ENCODE peak calls at places on chromosomes 7 and 10, in ten cellular contexts. T is GM12878, J is spleen, F is stomach, L is Panc1, B is vagina, P is transverse colon, K is endothelial cell of umbilical vein, X is breast epithelium, A is HepG2. O is an unnamed sample. For H3K36me3, the result is how much of the 10 kb centered on the place peaks cover.

GRCh38 chr10:51117053-51117660 is 42.9 kb downstream of the PRKG1 start:
- DNase-seq in X (no peak), F (no peak), B (no peak), J (no peak), T (no peak), A (no peak), P (no peak), L (no peak), K (no peak), O (no peak)

GRCh38 chr10:24912214-24912613 is 40.2 kb downstream of the PRTFDC1 start:
- DNase-seq in T (no peak), P (no peak), B (no peak), J (no peak), L (no peak), A (no peak), K (peak), X (no peak), F (no peak), O (no peak)

GRCh38 chr10:113987156-113987555 is 56.5 kb upstream of the ADRB1 start:
- DNase-seq in K (no peak), L (no peak), J (no peak), A (no peak), P (no peak), X (no peak), T (no peak), F (no peak), B (no peak), O (no peak)

GRCh38 chr10:76429331-76429625 is 997.9 kb downstream of the LRMDA start:
- DNase-seq in L (no peak), P (no peak), F (no peak), X (no peak), T (no peak), A (no peak), K (no peak), J (no peak), B (no peak), O (no peak)

GRCh38 chr10:124497196-124497990 is 35.8 kb downstream of the LHPP start:
- DNase-seq in A (no peak), J (no peak), K (no peak), B (no peak), L (no peak), T (no peak), F (no peak), P (no peak), X (no peak), O (no peak)

GRCh38 chr7:32943654-32944030 is 13.6 kb upstream of the FKBP9 start:
- DNase-seq in L (no peak), K (no peak), X (no peak), J (no peak), P (no peak), T (no peak), B (no peak), F (no peak), A (no peak), O (no peak)

GRCh38 chr10:74994714-74995308 is 116.6 kb upstream of the SAMD8 start:
- DNase-seq in B (no peak), T (no peak), L (no peak), X (no peak), K (no peak), P (no peak), F (no peak), J (no peak), A (no peak), O (no peak)

GRCh38 chr10:50600831-50601466 is 22.8 kb downstream of the SGMS1 start:
- DNase-seq in J (no peak), L (no peak), B (no peak), P (no peak), K (no peak), X (no peak), F (no peak), A (no peak), T (no peak), O (no peak)

GRCh38 chr7:7773334-7774308 is 55.2 kb upstream of the RPA3 start:
- DNase-seq in J (no peak), L (no peak), X (no peak), F (no peak), A (no peak), B (no peak), P (no peak), T (peak), K (no peak), O (no peak)

GRCh38 chr10:79137826-79138225 is 69.1 kb downstream of the ZMIZ1 start:
- DNase-seq in P (peak), B (no peak), A (no peak), J (peak), T (peak), F (no peak), X (no peak), L (no peak), K (no peak), O (no peak)

GRCh38 chr10:24884316-24884715 is 68.1 kb downstream of the PRTFDC1 start:
- DNase-seq in X (no peak), P (no peak), T (no peak), A (no peak), K (no peak), L (no peak), J (no peak), F (no peak), B (no peak), O (no peak)

GRCh38 chr10:126561499-126562208 is 108.8 kb downstream of the C10orf90 start:
- DNase-seq in B (no peak), J (no peak), X (no peak), L (no peak), K (no peak), F (no peak), P (no peak), A (no peak), T (no peak), O (peak)

GRCh38 chr10:114623661-114624294 is 34.3 kb downstream of the ABLIM1 start:
- DNase-seq in K (peak), J (no peak), P (no peak), L (no peak), F (no peak), X (peak), B (no peak), A (peak), T (no peak), O (no peak)

GRCh38 chr10:13649844-13650520 is 63.2 kb downstream of the PRPF18 start:
- DNase-seq in P (no peak), L (no peak), X (no peak), T (no peak), B (no peak), F (no peak), A (no peak), J (no peak), K (no peak), O (no peak)

GRCh38 chr10:77669892-77670291 is 32.3 kb upstream of the KCNMA1 start:
- DNase-seq in F (no peak), P (no peak), J (no peak), X (no peak), A (no peak), B (no peak), T (no peak), K (no peak), L (no peak), O (no peak)

GRCh38 chr7:17005277-17005676 is 123.5 kb upstream of the AGR3 start:
- DNase-seq in F (no peak), B (no peak), T (no peak), J (no peak), L (no peak), P (no peak), K (peak), X (no peak), A (no peak), O (no peak)

GRCh38 chr7:116949941-116950801 is 3.1 kb upstream of the ST7 start:
- DNase-seq in J (no peak), K (no peak), X (no peak), A (no peak), L (no peak), F (no peak), P (no peak), T (no peak), B (no peak), O (no peak)

GRCh38 chr7:48084727-48085432 is 4.2 kb upstream of the UPP1 start:
- DNase-seq in A (peak), P (peak), J (peak), F (peak), B (peak), X (peak), T (peak), L (peak), K (peak), O (no peak)

GRCh38 chr10:103551619-103552602 is 58.4 kb downstream of the NEURL1 start:
- DNase-seq in X (no peak), F (no peak), T (no peak), A (no peak), B (no peak), P (no peak), K (no peak), J (peak), L (no peak), O (no peak)

GRCh38 chr10:73828166-73828565 is 16.8 kb upstream of the NDST2 start:
- DNase-seq in P (no peak), F (no peak), L (no peak), J (no peak), X (no peak), A (no peak), K (no peak), B (no peak), T (no peak), O (no peak)

GRCh38 chr10:69994262-69994661 is 58.4 kb upstream of the MACROH2A2 start:
- DNase-seq in A (peak), B (no peak), L (no peak), P (peak), K (peak), J (no peak), T (no peak), F (no peak), X (no peak), O (no peak)

GRCh38 chr10:94630017-94630688 is 53.4 kb upstream of the CYP2C18 start:
- DNase-seq in A (peak), T (no peak), B (no peak), J (no peak), P (no peak), F (no peak), K (peak), X (no peak), L (peak), O (no peak)

GRCh38 chr7:105461518-105461917 is 60.6 kb downstream of the PUS7 start:
- DNase-seq in J (no peak), L (no peak), T (no peak), X (no peak), K (no peak), B (no peak), P (no peak), F (no peak), A (peak), O (no peak)

GRCh38 chr7:108818742-108819141 is 249.1 kb downstream of the DNAJB9 start:
- DNase-seq in B (no peak), L (no peak), K (no peak), T (no peak), X (no peak), J (no peak), F (no peak), P (no peak), A (no peak), O (no peak)

GRCh38 chr7:20698469-20698868 is 83.0 kb downstream of the ABCB5 start:
- DNase-seq in J (no peak), T (no peak), A (no peak), F (no peak), K (no peak), X (no peak), L (no peak), P (no peak), B (no peak), O (no peak)

GRCh38 chr10:3712707-3713106 is 72.3 kb downstream of the KLF6 start:
- DNase-seq in T (no peak), X (no peak), F (no peak), J (no peak), B (no peak), K (no peak), A (no peak), L (no peak), P (no peak), O (no peak)

GRCh38 chr10:3709456-3709855 is 75.6 kb downstream of the KLF6 start:
- DNase-seq in T (no peak), F (no peak), J (no peak), X (no peak), B (no peak), K (no peak), P (no peak), L (no peak), A (no peak), O (no peak)

GRCh38 chr10:3711918-3712317 is 73.1 kb downstream of the KLF6 start:
- DNase-seq in F (no peak), K (no peak), P (no peak), J (no peak), X (no peak), B (no peak), A (no peak), L (no peak), T (no peak), O (no peak)

GRCh38 chr10:3710764-3711163 is 74.2 kb downstream of the KLF6 start:
- DNase-seq in T (no peak), K (no peak), J (no peak), F (no peak), L (no peak), A (no peak), B (no peak), P (no peak), X (no peak), O (peak)

DNA sequence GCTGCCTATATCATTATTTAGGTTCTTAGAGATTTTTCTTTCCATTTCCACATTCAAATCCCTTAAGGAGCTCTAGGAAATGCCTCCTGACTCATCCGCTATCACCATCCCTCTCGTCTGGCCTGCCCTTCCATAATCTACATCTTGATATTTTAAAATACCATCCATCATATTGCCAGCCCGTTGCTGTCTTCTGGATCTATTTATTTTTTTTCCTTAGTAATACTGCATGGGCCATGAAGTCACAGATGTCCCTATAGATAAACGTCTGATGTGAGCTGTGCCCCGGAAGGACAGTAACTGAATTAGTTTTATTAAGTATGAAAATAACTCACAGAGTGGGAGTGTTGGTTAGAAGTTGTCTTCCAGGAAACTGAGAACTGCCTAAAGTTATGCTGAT is 76.2 kb downstream of the KLF6 start:
- DNase-seq in B (no peak), J (no peak), L (no peak), A (no peak), K (no peak), F (no peak), P (no peak), T (no peak), X (no peak), O (no peak)
- H3K36me3 ChIP-seq in B (under half), J (under half), L (under half), A (under half), K (under half), F (under half), P (under half), T (under half), X (under half), O (under half)

GRCh38 chr7:120987683-120988590 is 574 bp upstream of the CPED1 start:
- DNase-seq in F (peak), L (peak), T (peak), A (peak), P (peak), K (peak), X (peak), J (peak), B (no peak), O (peak)

GRCh38 chr7:120989571-120990220 is 1.2 kb downstream of the CPED1 start:
- DNase-seq in L (no peak), F (no peak), A (no peak), T (no peak), J (peak), B (no peak), P (no peak), X (no peak), K (no peak), O (no peak)

GRCh38 chr7:120987280-120987679 is 1.2 kb upstream of the CPED1 start:
- DNase-seq in P (no peak), A (no peak), B (no peak), F (no peak), T (no peak), X (no peak), K (no peak), L (no peak), J (no peak), O (no peak)

GRCh38 chr7:120990468-120991118 is 2.1 kb downstream of the CPED1 start:
- DNase-seq in J (no peak), T (no peak), K (no peak), P (no peak), F (no peak), A (no peak), B (no peak), X (no peak), L (no peak), O (no peak)

GRCh38 chr7:120988591-120989299 is at the start of gene CPED1:
- DNase-seq in J (peak), F (peak), L (no peak), P (peak), K (peak), X (peak), A (peak), B (no peak), T (no peak), O (no peak)
- TF ChIP-seq POLR2AphosphoS5 in J (peak), F (no peak), L (no peak), P (peak), K (peak), X (no peak), A (no peak), B (peak), T (no peak), O (peak)

DNA sequence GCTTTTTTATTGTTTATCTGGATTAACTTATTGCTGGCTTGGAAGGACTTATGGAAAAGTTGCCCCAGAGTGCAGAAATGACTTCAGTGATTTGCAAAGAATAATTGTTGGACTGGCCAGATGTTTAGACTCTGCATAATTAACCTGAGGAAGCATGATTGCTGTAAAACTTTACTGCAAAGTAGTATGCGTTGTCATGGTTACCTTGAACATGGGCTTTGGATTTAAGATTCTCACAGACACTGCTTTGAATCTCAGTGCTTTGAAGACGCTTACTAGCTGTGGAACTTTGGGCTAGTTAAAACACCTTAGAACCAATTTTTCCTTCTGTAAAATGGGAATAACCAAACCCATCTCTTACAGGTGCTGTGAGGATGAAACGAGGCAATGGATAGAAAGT is 425.2 kb upstream of the GALNT17 start:
- DNase-seq in T (no peak), A (no peak), F (no peak), X (no peak), J (no peak), P (no peak), K (no peak), L (no peak), B (no peak), O (no peak)
- H3K36me3 ChIP-seq in T (under half), A (under half), F (under half), X (under half), J (under half), P (under half), K (under half), L (under half), B (under half), O (under half)

DNA sequence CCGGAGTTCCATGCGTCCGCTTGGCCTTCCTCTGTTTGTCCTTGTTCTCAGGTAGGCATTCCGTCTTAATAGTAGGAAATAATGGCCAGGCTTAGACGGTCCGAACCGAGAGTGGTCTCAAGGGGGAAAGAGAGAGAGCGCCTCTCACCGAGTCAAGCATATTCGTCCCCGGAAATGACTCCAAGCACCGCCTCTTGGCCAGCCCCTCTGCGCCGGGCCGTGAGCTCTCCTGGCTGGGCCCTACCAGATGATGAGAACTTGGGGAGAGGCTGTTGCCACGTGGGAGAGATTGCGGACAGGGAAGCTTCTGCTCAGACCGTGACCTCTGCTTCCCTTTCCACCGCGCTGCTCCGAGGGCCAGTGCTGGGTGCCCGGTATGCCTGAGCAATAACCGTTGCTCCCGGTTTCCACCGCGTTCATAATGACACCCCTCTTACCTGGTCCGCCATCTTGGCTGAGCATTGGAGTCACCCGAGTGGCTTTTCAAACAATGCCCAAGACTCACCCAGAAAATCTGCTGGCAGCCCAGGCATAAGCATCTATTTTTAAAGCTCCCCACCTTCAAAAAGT is 251.1 kb upstream of the SHH start:
- DNase-seq in K (no peak), F (no peak), B (no peak), L (no peak), X (no peak), T (no peak), J (no peak), P (no peak), A (no peak), O (no peak)
- TF ChIP-seq POLR2AphosphoS5 in K (no peak), F (no peak), B (no peak), L (no peak), X (no peak), T (no peak), J (no peak), P (no peak), A (no peak), O (no peak)

GRCh38 chr7:99562832-99563231 is 4.4 kb downstream of the ZNF655 start:
- DNase-seq in A (peak), X (no peak), T (no peak), F (no peak), B (no peak), K (peak), J (no peak), P (peak), L (peak), O (no peak)

GRCh38 chr7:99562114-99562784 is 3.8 kb downstream of the ZNF655 start:
- DNase-seq in B (no peak), L (no peak), T (no peak), P (no peak), X (no peak), F (no peak), J (no peak), A (no peak), K (no peak), O (no peak)

GRCh38 chr7:99563650-99564049 is 5.2 kb downstream of the ZNF655 start:
- DNase-seq in P (no peak), A (no peak), F (no peak), T (no peak), X (no peak), B (no peak), L (no peak), K (no peak), J (no peak), O (no peak)

GRCh38 chr7:99560834-99561734 is 2.6 kb downstream of the ZNF655 start:
- DNase-seq in B (no peak), T (no peak), L (no peak), P (no peak), K (no peak), X (no peak), J (no peak), A (no peak), F (no peak), O (no peak)

GRCh38 chr7:99561735-99562051 is 3.3 kb downstream of the ZNF655 start:
- DNase-seq in J (no peak), F (no peak), A (no peak), B (no peak), K (no peak), T (no peak), P (no peak), X (no peak), L (no peak), O (no peak)
- H3K36me3 ChIP-seq in J (half or more), F (half or more), A (half or more), B (under half), K (under half), T (under half), P (under half), X (under half), L (under half), O (half or more)

GRCh38 chr10:116880716-116881440 is 31.6 kb downstream of the ENO4 start:
- DNase-seq in T (no peak), K (no peak), P (peak), J (no peak), A (no peak), X (no peak), L (no peak), F (no peak), B (no peak), O (peak)
- TF ChIP-seq POLR2AphosphoS5 in T (no peak), K (no peak), P (no peak), J (no peak), A (no peak), X (no peak), L (no peak), F (no peak), B (no peak), O (no peak)

O was measured in esophagus muscularis mucosa.